ENCODE peak calls at places on chromosomes 11 and 22, in four cellular contexts. C is cardiac muscle cell, Q is OCI-LY7, R is Peyer's patch. A is an unnamed sample.

GRCh38 chr11:26976389-26976788 is 17.5 kb upstream of the FIBIN start:
- DNase-seq in C (peak), Q (no peak), R (no peak), A (no peak)

GRCh38 chr11:96412761-96413381 is 23.1 kb downstream of the JRKL start:
- DNase-seq in C (no peak), Q (no peak), R (no peak), A (no peak)

GRCh38 chr11:3170756-3171670 is 5.9 kb upstream of the OSBPL5 start:
- DNase-seq in C (no peak), Q (no peak), R (no peak), A (no peak)

GRCh38 chr22:35835267-35835997 is 117.8 kb downstream of the APOL5 start:
- DNase-seq in C (no peak), Q (no peak), R (no peak), A (no peak)

GRCh38 chr11:5625281-5625680 is 480 bp downstream of the TRIM34 start:
- DNase-seq in C (peak), Q (no peak), R (no peak), A (no peak)

GRCh38 chr11:70313945-70314344 is 43.5 kb downstream of the PPFIA1 start:
- DNase-seq in C (no peak), Q (no peak), R (no peak), A (no peak)

GRCh38 chr11:125264091-125265022 is 99.8 kb downstream of the PKNOX2 start:
- DNase-seq in C (no peak), Q (no peak), R (no peak), A (no peak)

GRCh38 chr11:131694526-131695424 is 324.4 kb downstream of the NTM start:
- DNase-seq in C (peak), Q (peak), R (peak), A (peak)

GRCh38 chr11:70489276-70489675 is 90.9 kb downstream of the CTTN start:
- DNase-seq in C (no peak), Q (no peak), R (no peak), A (no peak)

GRCh38 chr11:94449029-94449428 is 44.6 kb downstream of the MRE11 start:
- DNase-seq in C (no peak), Q (no peak), R (no peak), A (no peak)
- H3K27ac ChIP-seq in C (no peak), Q (no peak), R (no peak), A (no peak)

GRCh38 chr22:46742576-46743221 is 4.6 kb upstream of the CERK start:
- DNase-seq in C (no peak), Q (no peak), R (no peak), A (no peak)
- H3K27ac ChIP-seq in C (no peak), Q (no peak), R (peak), A (no peak)

GRCh38 chr11:72314199-72314598 is 70.2 kb upstream of the PHOX2A start:
- DNase-seq in C (no peak), Q (no peak), R (no peak), A (no peak)
- H3K27ac ChIP-seq in C (no peak), Q (no peak), R (no peak), A (no peak)

GRCh38 chr11:15653191-15653590 is 538.5 kb downstream of the INSC start:
- DNase-seq in C (no peak), Q (no peak), R (no peak), A (no peak)
- H3K27ac ChIP-seq in C (no peak), Q (no peak), R (peak), A (no peak)

DNA sequence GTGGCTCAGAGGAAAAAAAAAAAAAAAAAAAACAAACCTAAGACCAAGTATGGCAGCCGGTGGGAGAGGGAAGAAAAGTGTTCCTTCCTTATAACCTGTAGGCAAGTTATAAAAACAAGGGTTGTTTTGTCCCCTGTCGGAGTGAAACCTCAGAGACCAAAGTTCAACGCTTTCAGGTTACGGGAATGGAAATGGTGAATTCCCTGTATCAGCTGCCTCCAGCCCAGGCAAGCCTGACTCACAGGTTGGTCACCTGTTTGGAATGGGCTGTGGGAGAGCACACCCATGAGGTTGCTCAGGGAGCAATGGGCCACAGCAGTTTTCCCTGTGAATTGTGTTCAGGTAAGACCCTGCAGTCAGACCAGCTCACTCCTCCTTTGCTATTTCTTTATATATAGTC is 138.9 kb downstream of the ETS1 start:
- DNase-seq in C (no peak), Q (no peak), R (no peak), A (peak)
- H3K27ac ChIP-seq in C (no peak), Q (no peak), R (peak), A (peak)

DNA sequence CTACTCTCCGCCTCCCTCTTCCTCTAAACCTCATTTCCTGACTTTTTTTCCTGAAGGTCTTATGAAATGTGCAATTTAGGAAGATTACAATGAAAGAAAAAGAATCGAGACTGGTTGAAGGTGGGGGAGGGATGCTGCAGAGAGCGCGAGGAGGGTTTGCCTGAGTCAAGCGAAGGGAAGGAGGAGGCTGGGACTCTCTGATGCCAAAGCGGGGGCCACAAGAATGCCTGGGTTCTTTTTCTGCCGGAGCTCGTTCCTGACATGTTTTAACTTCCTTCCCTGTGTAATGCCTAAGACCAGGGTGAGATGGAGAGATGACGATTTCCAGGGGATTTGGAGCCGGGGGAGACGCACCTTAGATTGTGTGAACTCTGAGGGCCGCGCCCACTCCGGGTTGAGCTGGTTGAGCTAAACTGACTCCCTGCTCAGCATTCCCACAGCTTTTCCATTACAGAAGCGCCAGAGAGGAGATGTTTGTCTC is 270.5 kb upstream of the SORL1-AS1 start:
- DNase-seq in C (peak), Q (no peak), R (no peak), A (no peak)
- H3K27ac ChIP-seq in C (no peak), Q (no peak), R (peak), A (peak)